ENCODE peak calls at places on chromosomes 11 and 22, in seven cellular contexts. T, R, U, V, C, A and Y are unnamed samples.

GRCh38 chr22:47713880-47714452 is 951.5 kb downstream of the TBC1D22A start:
- DNase-seq in C (no peak), R (no peak), V (no peak), A (no peak), T (no peak), U (no peak), Y (no peak)

GRCh38 chr11:19344661-19345518 is 104.1 kb upstream of the E2F8 start:
- DNase-seq in T (no peak), A (peak; percentile 24), U (no peak), C (no peak), R (no peak), V (peak; percentile 73), Y (no peak)

GRCh38 chr11:15157181-15157580 is 42.5 kb downstream of the INSC start:
- DNase-seq in C (no peak), U (peak; percentile 63), A (peak; percentile 93), T (no peak), R (no peak), V (no peak), Y (no peak)

GRCh38 chr11:17152306-17152705 is 55.5 kb downstream of the PIK3C2A start:
- DNase-seq in T (no peak), C (no peak), R (no peak), A (no peak), U (no peak), V (no peak), Y (no peak)

GRCh38 chr11:57459112-57460016 is 964 bp upstream of the RTN4RL2 start:
- DNase-seq in A (peak; percentile 17), V (no peak), T (no peak), U (no peak), C (no peak), R (no peak), Y (no peak)

GRCh38 chr11:1520209-1520986 is 33.8 kb upstream of the MOB2 start:
- DNase-seq in A (no peak), T (no peak), C (no peak), U (no peak), R (no peak), V (no peak), Y (no peak)

GRCh38 chr11:27084407-27084985 is 43.9 kb downstream of the BBOX1 start:
- DNase-seq in R (no peak), C (no peak), A (peak; percentile 30), T (no peak), V (no peak), U (no peak), Y (no peak)

GRCh38 chr11:11849127-11849746 is 7.5 kb downstream of the USP47 start:
- DNase-seq in U (no peak), A (peak; percentile 62), T (peak; percentile 26), R (no peak), C (peak; percentile 86), V (peak; percentile 56), Y (no peak)

GRCh38 chr11:83970061-83970671 is 684.0 kb upstream of the CCDC90B start:
- DNase-seq in T (no peak), V (no peak), A (no peak), C (peak; percentile 15), U (no peak), R (no peak), Y (peak; percentile 56)

GRCh38 chr11:75591371-75591770 is 29.3 kb downstream of the SERPINH1 start:
- DNase-seq in T (no peak), A (no peak), V (no peak), U (no peak), C (no peak), R (no peak), Y (no peak)

GRCh38 chr11:37364246-37364839 is 766.3 kb upstream of the RAG2 start:
- DNase-seq in U (no peak), A (no peak), T (no peak), C (no peak), R (no peak), V (no peak), Y (no peak)

GRCh38 chr11:128569291-128569690 is 18.1 kb downstream of the ETS1 start:
- DNase-seq in A (no peak), U (no peak), R (no peak), C (no peak), V (no peak), T (no peak), Y (no peak)

GRCh38 chr11:82855616-82856015 is 44.6 kb downstream of the PRCP start:
- DNase-seq in C (no peak), U (no peak), T (no peak), A (no peak), R (no peak), V (no peak), Y (no peak)

GRCh38 chr22:23751441-23751996 is 607 bp upstream of the ZNF70 start:
- DNase-seq in T (no peak), V (no peak), R (no peak), U (no peak), C (no peak), A (no peak), Y (no peak)

GRCh38 chr11:119937412-119937811 is 200.5 kb downstream of the TRIM29 start:
- DNase-seq in R (no peak), U (no peak), A (no peak), V (no peak), T (no peak), C (no peak), Y (no peak)

GRCh38 chr11:59578369-59578768 is 37.2 kb downstream of the OSBP start:
- DNase-seq in C (no peak), R (no peak), T (no peak), V (no peak), A (no peak), U (no peak), Y (no peak)

GRCh38 chr11:12674571-12674935 is 332 bp downstream of the TEAD1 start:
- DNase-seq in T (no peak), V (no peak), C (no peak), U (no peak), A (no peak), R (no peak), Y (no peak)

GRCh38 chr22:50183141-50183971 is 2.4 kb upstream of the TRABD start:
- DNase-seq in C (no peak), T (peak; percentile 21), V (no peak), U (no peak), R (no peak), A (no peak), Y (no peak)

GRCh38 chr11:69638941-69639681 is 1.8 kb upstream of the CCND1 start:
- DNase-seq in T (peak; percentile 33), R (no peak), U (peak; percentile 92), V (peak; percentile 95), C (no peak), A (peak; percentile 97), Y (peak; percentile 91)

GRCh38 chr11:98964146-98964545 is 56.6 kb upstream of the CNTN5 start:
- DNase-seq in R (no peak), C (no peak), A (no peak), V (no peak), T (no peak), U (no peak), Y (no peak)

GRCh38 chr11:114163830-114164401 is 104.4 kb downstream of the ZBTB16 start:
- DNase-seq in C (no peak), A (no peak), V (no peak), U (no peak), T (peak; percentile 52), R (no peak), Y (no peak)

GRCh38 chr22:45923812-45924211 is 53.1 kb downstream of the WNT7B start:
- DNase-seq in V (no peak), U (no peak), A (no peak), T (no peak), C (no peak), R (no peak), Y (no peak)

GRCh38 chr11:37182036-37182435 is 584.0 kb upstream of the RAG2 start:
- DNase-seq in V (no peak), U (no peak), R (no peak), C (no peak), T (no peak), A (no peak), Y (no peak)

GRCh38 chr11:79262221-79262620 is 178.6 kb downstream of the TENM4 start:
- DNase-seq in A (peak; percentile 28), T (no peak), R (no peak), C (no peak), V (no peak), U (no peak), Y (no peak)

GRCh38 chr11:20668410-20668809 is 976 bp upstream of the NELL1 start:
- DNase-seq in U (no peak), R (no peak), V (no peak), A (no peak), T (no peak), C (no peak), Y (no peak)

GRCh38 chr22:41445171-41446056 is 1.2 kb downstream of the TOB2 start:
- DNase-seq in R (no peak), C (peak; percentile 68), U (no peak), A (no peak), V (peak; percentile 40), T (peak; percentile 47), Y (no peak)

GRCh38 chr11:64007160-64007628 is 21.0 kb downstream of the OTUB1 start:
- DNase-seq in A (no peak), T (no peak), R (no peak), U (no peak), C (no peak), V (peak; percentile 55), Y (no peak)